ENCODE peak calls at places on chromosomes 12 and 14, in eight cellular contexts. Y is colonic mucosa, O is AG09319, D is HAP-1, T is GM03348, B is GM13976, X is stomach, P is RKO. N is an unnamed sample.
A peak's percentile ranks its signal among the peaks of the same experiment; 100 is the strongest.

GRCh38 chr14:20008156-20008555 is 6.2 kb downstream of the OR4Q2 start:
- DNase-seq in Y (no peak), O (no peak), D (no peak), T (no peak), B (no peak), X (no peak), P (no peak), N (no peak)

GRCh38 chr14:91364524-91365270 is 52.9 kb downstream of the CCDC88C start:
- DNase-seq in Y (no peak), O (no peak), D (no peak), T (no peak), B (no peak), X (no peak), P (no peak), N (no peak)

GRCh38 chr14:72495668-72496067 is 398.2 kb downstream of the DPF3 start:
- DNase-seq in Y (no peak), O (no peak), D (no peak), T (no peak), B (no peak), X (no peak), P (no peak), N (no peak)

GRCh38 chr14:74429221-74429691 is 3.2 kb upstream of the SYNDIG1L start:
- DNase-seq in Y (no peak), O (no peak), D (no peak), T (no peak), B (no peak), X (no peak), P (no peak), N (no peak)

GRCh38 chr14:92582706-92583452 is 69.3 kb downstream of the RIN3 start:
- DNase-seq in Y (no peak), O (no peak), D (no peak), T (no peak), B (peak; percentile 78), X (no peak), P (no peak), N (no peak)

GRCh38 chr14:61107148-61107641 is 126.2 kb downstream of the SLC38A6 start:
- DNase-seq in Y (peak; percentile 34), O (no peak), D (no peak), T (peak; percentile 72), B (no peak), X (no peak), P (no peak), N (no peak)

GRCh38 chr12:109638735-109639134 is 65.1 kb downstream of the MVK start:
- DNase-seq in Y (no peak), O (no peak), D (no peak), T (no peak), B (no peak), X (no peak), P (no peak), N (no peak)

GRCh38 chr12:94779520-94779919 is 129.2 kb upstream of the TMCC3 start:
- DNase-seq in Y (no peak), O (no peak), D (no peak), T (peak; percentile 53), B (no peak), X (no peak), P (no peak), N (no peak)

GRCh38 chr14:68190032-68190431 is 370.5 kb downstream of the RAD51B start:
- DNase-seq in Y (no peak), O (no peak), D (no peak), T (no peak), B (no peak), X (no peak), P (no peak), N (no peak)

GRCh38 chr14:63180017-63180416 is 24.2 kb upstream of the RHOJ start:
- DNase-seq in Y (no peak), O (no peak), D (no peak), T (peak; percentile 41), B (no peak), X (no peak), P (no peak), N (no peak)

GRCh38 chr12:14239935-14240872 is 125.3 kb upstream of the ATF7IP start:
- DNase-seq in Y (peak; percentile 81), O (no peak), D (no peak), T (peak; percentile 39), B (peak; percentile 48), X (no peak), P (no peak), N (no peak)

GRCh38 chr12:85835417-85835809 is 796 bp downstream of the RASSF9 start:
- DNase-seq in Y (no peak), O (no peak), D (no peak), T (no peak), B (no peak), X (no peak), P (no peak), N (no peak)

GRCh38 chr14:100783630-100784321 is 42.1 kb upstream of the MEG3 start:
- DNase-seq in Y (no peak), O (no peak), D (no peak), T (no peak), B (no peak), X (no peak), P (no peak), N (peak; percentile 31)

N was measured in RWPE1.